ENCODE peak calls at places on chromosomes 11 and 22, in nine cellular contexts. Z, C, D, A, U, W, J, L and X are unnamed samples. For H3K36me3, the result is how much of the 10 kb centered on the place peaks cover.

GRCh38 chr22:41341990-41342389 is 39.8 kb upstream of the TEF start:
- DNase-seq in D (no peak), C (no peak), U (no peak), L (no peak), J (no peak), W (no peak), Z (no peak), A (no peak), X (no peak)

GRCh38 chr11:9840460-9841004 is 176.7 kb downstream of the SWAP70 start:
- DNase-seq in C (no peak), A (no peak), L (no peak), W (no peak), U (no peak), D (no peak), J (no peak), Z (no peak), X (no peak)

GRCh38 chr22:39299829-39300178 is 19.6 kb downstream of the RPL3 start:
- DNase-seq in W (no peak), L (no peak), C (no peak), U (no peak), A (no peak), Z (no peak), J (no peak), D (no peak), X (no peak)

GRCh38 chr11:17612221-17613188 is 65.4 kb downstream of the OTOG start:
- DNase-seq in D (no peak), W (no peak), C (no peak), Z (no peak), U (peak), J (no peak), A (no peak), L (no peak), X (peak)

GRCh38 chr11:116694815-116695590 is 77.8 kb downstream of the BUD13 start:
- DNase-seq in D (peak), U (no peak), Z (peak), C (no peak), A (no peak), J (no peak), W (no peak), L (no peak), X (no peak)

GRCh38 chr11:75334402-75334891 is 17.0 kb downstream of the ARRB1 start:
- DNase-seq in J (no peak), L (no peak), W (no peak), A (no peak), Z (no peak), C (no peak), D (no peak), U (no peak), X (no peak)

GRCh38 chr22:32380991-32381390 is 23.3 kb downstream of the RFPL3 start:
- DNase-seq in U (no peak), J (no peak), C (no peak), Z (no peak), W (no peak), L (no peak), D (no peak), A (no peak), X (no peak)

GRCh38 chr22:22855617-22856308 is 31.9 kb upstream of the IGLL5 start:
- DNase-seq in Z (peak), L (peak), A (no peak), U (peak), D (no peak), C (peak), J (no peak), W (no peak), X (no peak)

GRCh38 chr11:1211838-1212237 is 11.0 kb upstream of the MUC5B start:
- DNase-seq in J (no peak), U (no peak), Z (no peak), W (no peak), L (no peak), D (no peak), C (no peak), A (no peak), X (no peak)

GRCh38 chr11:118903204-118904015 is 19.7 kb downstream of the CXCR5 start:
- DNase-seq in A (no peak), U (no peak), J (no peak), D (no peak), W (no peak), C (no peak), Z (no peak), L (no peak), X (no peak)

GRCh38 chr11:123640677-123641494 is 13.5 kb downstream of the SCN3B start:
- DNase-seq in L (peak), J (no peak), W (no peak), D (peak), U (peak), C (peak), Z (peak), A (peak), X (no peak)

GRCh38 chr11:40380871-40381270 is 1078.6 kb downstream of the LRRC4C start:
- DNase-seq in D (no peak), J (no peak), Z (no peak), U (no peak), L (no peak), W (no peak), C (no peak), A (no peak), X (no peak)

GRCh38 chr22:31895317-31896133 is 48.8 kb upstream of the YWHAH start:
- DNase-seq in W (no peak), L (no peak), J (no peak), D (no peak), C (no peak), A (no peak), Z (no peak), U (no peak), X (no peak)

GRCh38 chr22:19117111-19117512 is 5.1 kb downstream of the DGCR2 start:
- DNase-seq in L (no peak), U (peak), A (no peak), C (peak), J (no peak), W (no peak), Z (no peak), D (no peak), X (no peak)

GRCh38 chr22:23401111-23401909 is 178.8 kb downstream of the IGLL1 start:
- DNase-seq in L (no peak), C (no peak), A (no peak), J (peak), W (peak), U (no peak), Z (no peak), D (no peak), X (peak)

GRCh38 chr11:131977231-131977630 is 606.8 kb downstream of the NTM start:
- DNase-seq in J (no peak), Z (no peak), D (no peak), L (no peak), A (no peak), W (no peak), U (no peak), C (no peak), X (no peak)

GRCh38 chr22:39729141-39729934 is 158.8 kb downstream of the CACNA1I start:
- DNase-seq in J (no peak), W (no peak), L (no peak), A (no peak), U (no peak), C (no peak), D (no peak), Z (peak), X (peak)

GRCh38 chr11:46948378-46949131 is 12.0 kb downstream of the CSTPP1 start:
- DNase-seq in A (no peak), D (no peak), W (no peak), U (peak), Z (no peak), J (no peak), L (no peak), C (no peak), X (no peak)

GRCh38 chr11:113778111-113778910 is 1.3 kb upstream of the CLDN25 start:
- DNase-seq in U (no peak), C (no peak), J (no peak), W (no peak), L (peak), A (peak), Z (no peak), D (no peak), X (no peak)

GRCh38 chr11:15053201-15053685 is 20.1 kb upstream of the CALCB start:
- DNase-seq in A (no peak), W (no peak), L (no peak), Z (no peak), C (no peak), J (no peak), U (no peak), D (no peak), X (no peak)

GRCh38 chr11:13091373-13091772 is 82.3 kb downstream of the RASSF10 start:
- DNase-seq in C (no peak), A (no peak), D (no peak), W (no peak), J (no peak), U (no peak), L (no peak), Z (no peak), X (no peak)

GRCh38 chr11:129804012-129804411 is 11.6 kb upstream of the TMEM45B start:
- DNase-seq in Z (peak), W (no peak), L (no peak), A (no peak), C (no peak), U (no peak), J (no peak), D (no peak), X (no peak)

GRCh38 chr22:23110922-23111527 is 30.8 kb downstream of the RSPH14 start:
- DNase-seq in L (no peak), A (no peak), W (no peak), J (no peak), U (no peak), D (no peak), Z (no peak), C (peak), X (no peak)

GRCh38 chr11:73135346-73136284 is 6.5 kb downstream of the FCHSD2 start:
- DNase-seq in C (no peak), J (no peak), A (no peak), L (no peak), D (no peak), Z (no peak), W (no peak), U (no peak), X (no peak)

GRCh38 chr11:95338430-95338991 is 107.5 kb upstream of the SESN3 start:
- DNase-seq in A (peak), U (peak), J (peak), C (no peak), Z (no peak), L (no peak), D (peak), W (peak), X (no peak)

GRCh38 chr11:48107188-48107704 is 109.4 kb upstream of the OR4B1 start:
- DNase-seq in C (no peak), J (no peak), Z (peak), L (no peak), W (no peak), D (no peak), A (no peak), U (no peak), X (no peak)

GRCh38 chr11:92528051-92528450 is 303.4 kb downstream of the FAT3 start:
- DNase-seq in D (no peak), L (no peak), W (no peak), C (no peak), J (no peak), U (no peak), Z (no peak), A (no peak), X (no peak)

GRCh38 chr11:64742940-64743590 is 877 bp downstream of the RASGRP2 start:
- DNase-seq in W (peak), D (peak), A (peak), L (no peak), U (peak), C (peak), J (peak), Z (peak), X (peak)

GRCh38 chr11:35135222-35135621 is 3.7 kb upstream of the CD44 start:
- DNase-seq in C (no peak), D (no peak), W (no peak), A (no peak), J (no peak), Z (no peak), L (no peak), U (no peak), X (no peak)

GRCh38 chr22:28246392-28246791 is 327.3 kb upstream of the PITPNB start:
- DNase-seq in A (no peak), W (no peak), Z (no peak), C (no peak), L (no peak), J (no peak), D (no peak), U (no peak), X (no peak)

GRCh38 chr22:30457964-30458363 is 13.9 kb downstream of the SEC14L3 start:
- DNase-seq in A (no peak), W (peak), D (no peak), U (no peak), C (no peak), Z (no peak), J (no peak), L (no peak), X (no peak)

GRCh38 chr11:60862171-60862570 is 5.2 kb upstream of the ZP1 start:
- DNase-seq in C (peak), Z (no peak), U (no peak), D (no peak), L (no peak), A (no peak), J (no peak), W (no peak), X (no peak)

GRCh38 chr11:125091247-125091876 is 20.1 kb downstream of the TMEM218 start:
- DNase-seq in Z (peak), W (no peak), J (peak), A (peak), C (peak), D (no peak), U (peak), L (peak), X (no peak)
- TF ChIP-seq CTCF in Z (no peak), W (peak), J (peak), A (peak), C (peak), D (peak), U (peak), L (peak), X (peak)

DNA sequence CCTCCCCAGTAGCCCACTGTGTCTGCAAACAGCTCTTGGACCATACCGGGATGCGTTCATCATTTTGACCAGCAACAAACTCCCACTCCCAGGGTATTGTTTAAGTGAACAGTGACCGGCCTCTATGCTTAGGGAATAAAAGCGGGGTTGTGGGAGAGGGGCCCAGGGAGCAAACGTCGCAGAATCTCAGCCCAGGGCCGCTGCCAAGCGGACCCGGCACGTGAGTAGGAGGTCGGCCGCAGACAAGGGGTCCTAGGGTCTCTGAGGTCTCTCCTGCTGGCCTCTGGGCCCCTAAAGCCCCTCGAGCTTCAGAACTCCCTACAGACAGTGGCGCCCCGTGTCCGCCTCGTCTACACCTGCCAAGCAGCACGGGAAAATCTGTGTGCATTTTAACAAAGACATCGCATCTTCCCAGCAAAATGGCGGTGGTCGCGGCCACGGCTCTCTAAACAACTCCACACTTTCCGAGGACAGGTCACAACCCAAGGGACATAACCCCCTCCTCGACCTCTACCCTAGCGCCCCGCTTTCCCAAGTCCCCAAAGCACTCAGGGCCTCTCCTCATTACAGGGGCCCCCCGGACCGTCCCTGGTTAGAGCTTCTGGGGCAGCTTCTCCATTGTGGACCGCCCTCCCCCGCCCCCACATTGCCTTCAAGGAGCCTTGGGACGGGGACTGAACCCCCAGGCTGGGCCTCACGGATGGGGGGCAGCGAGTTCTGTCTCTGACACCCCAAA is 3.9 kb upstream of the GCAT start:
- DNase-seq in D (no peak), C (no peak), A (no peak), U (peak), L (no peak), J (no peak), W (no peak), Z (no peak), X (no peak)
- H3K27ac ChIP-seq in D (peak), C (peak), A (no peak), U (no peak), L (peak), J (peak), W (no peak), Z (no peak), X (no peak)

GRCh38 chr11:128503231-128503991 is 83.9 kb downstream of the ETS1 start:
- DNase-seq in J (no peak), U (no peak), A (no peak), Z (no peak), C (no peak), L (no peak), W (no peak), D (no peak), X (no peak)
- H3K36me3 ChIP-seq in J (under half), U (under half), A (under half), Z (under half), C (under half), L (under half), W (under half), D (under half), X (under half)

GRCh38 chr11:103944251-103944944 is 92.0 kb upstream of the DDI1 start:
- DNase-seq in J (no peak), C (no peak), W (no peak), U (no peak), L (no peak), Z (no peak), D (no peak), A (no peak), X (no peak)
- TF ChIP-seq CTCF in J (no peak), C (no peak), W (no peak), U (no peak), L (no peak), Z (no peak), D (no peak), A (no peak), X (no peak)

GRCh38 chr11:2390871-2391662 is 9.5 kb upstream of the TSSC4 start:
- DNase-seq in D (peak), C (no peak), A (no peak), L (no peak), W (no peak), J (peak), Z (no peak), U (no peak), X (no peak)
- H3K27ac ChIP-seq in D (peak), C (no peak), A (no peak), L (no peak), W (no peak), J (no peak), Z (no peak), U (no peak), X (no peak)

DNA sequence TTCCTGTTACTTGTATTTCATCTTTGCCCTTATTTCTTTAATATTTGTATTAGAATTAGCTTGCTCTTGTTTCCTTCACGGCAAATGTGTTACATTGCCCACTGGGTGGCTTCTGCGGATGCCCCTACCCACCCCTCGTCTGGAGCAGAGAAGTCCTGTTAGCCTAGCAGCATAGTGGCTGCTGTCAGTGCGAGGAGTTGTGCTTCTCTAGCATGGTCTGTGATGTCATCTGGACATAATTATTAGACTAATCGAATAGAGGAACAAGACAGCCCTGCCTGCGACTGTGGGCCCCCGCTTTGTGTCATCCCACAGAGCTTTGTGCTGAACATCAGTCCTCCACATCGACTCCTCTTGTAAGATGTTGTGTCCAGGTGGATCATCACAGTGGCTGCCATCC is 74.5 kb downstream of the PPP6R3 start:
- DNase-seq in J (no peak), Z (no peak), D (no peak), L (no peak), C (no peak), U (no peak), W (no peak), A (no peak), X (no peak)
- H3K36me3 ChIP-seq in J (under half), Z (under half), D (under half), L (under half), C (under half), U (under half), W (under half), A (under half), X (under half)

DNA sequence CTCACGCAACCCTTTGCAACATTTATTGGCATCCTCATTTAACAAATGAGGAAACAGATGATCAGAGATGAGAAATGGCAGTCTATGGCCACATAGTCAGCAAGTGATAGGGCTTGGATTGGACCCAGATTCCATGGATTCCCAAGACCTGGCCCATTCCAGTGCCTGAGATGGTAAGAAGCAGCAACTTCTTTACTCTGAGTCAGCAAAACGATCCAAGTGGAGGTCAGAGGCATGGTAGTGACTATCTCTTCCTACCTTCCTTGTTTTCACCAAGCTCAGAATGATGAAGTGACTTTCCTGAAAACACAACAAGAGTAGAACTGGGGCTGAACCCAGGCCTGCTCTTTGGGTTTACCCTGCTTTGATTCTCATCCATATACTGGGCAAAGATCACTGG is 293.1 kb downstream of the TENM4 start:
- DNase-seq in Z (no peak), W (no peak), J (no peak), A (no peak), D (no peak), L (no peak), U (no peak), C (no peak), X (no peak)
- TF ChIP-seq CTCF in Z (no peak), W (no peak), J (no peak), A (no peak), D (no peak), L (no peak), U (no peak), C (no peak), X (no peak)

GRCh38 chr11:26134053-26134452 is 197.9 kb upstream of the ANO3 start:
- DNase-seq in A (no peak), W (no peak), J (no peak), D (no peak), Z (no peak), U (no peak), L (no peak), C (no peak), X (no peak)
- H3K27ac ChIP-seq in A (no peak), W (no peak), J (no peak), D (no peak), Z (no peak), U (no peak), L (no peak), C (no peak), X (no peak)

GRCh38 chr22:36340621-36341020 is 47.1 kb downstream of the MYH9 start:
- DNase-seq in Z (no peak), W (peak), A (no peak), D (no peak), U (no peak), L (peak), C (peak), J (no peak), X (no peak)

GRCh38 chr22:36337365-36338130 is 50.2 kb downstream of the MYH9 start:
- DNase-seq in C (no peak), D (no peak), Z (no peak), L (no peak), W (no peak), A (no peak), U (no peak), J (no peak), X (no peak)

GRCh38 chr22:36341640-36342041 is 46.1 kb downstream of the MYH9 start:
- DNase-seq in U (no peak), Z (no peak), W (peak), L (peak), D (peak), J (no peak), A (peak), C (no peak), X (no peak)

GRCh38 chr22:36336246-36337182 is 51.3 kb downstream of the MYH9 start:
- DNase-seq in A (peak), C (no peak), L (no peak), Z (no peak), D (no peak), W (no peak), U (no peak), J (no peak), X (no peak)

GRCh38 chr22:36339171-36340065 is 48.3 kb downstream of the MYH9 start:
- DNase-seq in Z (no peak), U (no peak), C (no peak), D (no peak), W (no peak), L (no peak), A (no peak), J (no peak), X (no peak)
- H3K36me3 ChIP-seq in Z (half or more), U (under half), C (half or more), D (under half), W (under half), L (under half), A (under half), J (under half), X (half or more)